ENCODE peak calls at places on chromosomes 11 and 22, in six cellular contexts. H is body of pancreas; P is upper lobe of right lung; I is NT2/D1; J is PC-3; O is naive thymus-derived CD4-positive, alpha-beta T cell. V is an unnamed sample.

GRCh38 chr22:18057568-18058209 is 20.1 kb upstream of the PEX26 start:
- DNase-seq in J (peak; percentile 96), H (peak; percentile 83), O (no peak), I (no peak), P (peak; percentile 28), V (no peak)

GRCh38 chr22:49918911-49919881 is 762 bp downstream of the CRELD2 start:
- DNase-seq in O (no peak), I (no peak), P (no peak), H (no peak), J (no peak), V (no peak)

GRCh38 chr11:28910926-28911325 is 802.7 kb downstream of the METTL15 start:
- DNase-seq in P (no peak), J (no peak), I (no peak), O (no peak), H (no peak), V (no peak)

GRCh38 chr11:74615311-74615710 is 22.9 kb downstream of the POLD3 start:
- DNase-seq in P (no peak), H (no peak), J (no peak), O (no peak), I (no peak), V (no peak)

GRCh38 chr11:114132427-114132826 is 72.9 kb downstream of the ZBTB16 start:
- DNase-seq in J (no peak), P (no peak), H (no peak), O (no peak), I (no peak), V (no peak)

GRCh38 chr11:132122701-132123100 is 752.3 kb downstream of the NTM start:
- DNase-seq in I (no peak), O (no peak), J (no peak), H (no peak), P (no peak), V (no peak)

GRCh38 chr11:73140213-73141030 is 1.7 kb downstream of the FCHSD2 start:
- DNase-seq in J (peak; percentile 48), O (peak; percentile 14), I (no peak), P (no peak), H (no peak), V (peak; percentile 34)

GRCh38 chr11:130512662-130513061 is 64.2 kb downstream of the ADAMTS15 start:
- DNase-seq in J (no peak), O (no peak), P (no peak), H (no peak), I (no peak), V (no peak)

GRCh38 chr11:123110397-123110796 is 48.5 kb upstream of the HSPA8 start:
- DNase-seq in O (no peak), H (no peak), J (no peak), I (no peak), P (no peak), V (peak; percentile 43)

GRCh38 chr11:57647960-57648776 is 1.5 kb downstream of the YPEL4 start:
- DNase-seq in I (no peak), P (peak; percentile 80), O (no peak), H (no peak), J (no peak), V (no peak)
- H3K4me3 ChIP-seq in I (no peak overlapping the region), P (peak overlapping the region; percentile 49), O (no peak overlapping the region), H (no peak overlapping the region), J (no peak overlapping the region), V (no peak overlapping the region)

GRCh38 chr11:30567644-30568043 is 18.5 kb downstream of the MPPED2 start:
- DNase-seq in H (no peak), P (no peak), O (no peak), J (no peak), I (no peak), V (no peak)
- H3K4me1 ChIP-seq in H (no peaks in the 10 kb centered on the region), P (no peaks in the 10 kb centered on the region), O (no peaks in the 10 kb centered on the region), J (no peaks in the 10 kb centered on the region), I (no peaks in the 10 kb centered on the region), V (no peaks in the 10 kb centered on the region)

GRCh38 chr22:33796494-33796893 is 123.8 kb downstream of the LARGE1 start:
- DNase-seq in J (no peak), H (no peak), P (no peak), O (no peak), I (no peak), V (no peak)
- H3K4me3 ChIP-seq in J (no peak overlapping the region), H (no peak overlapping the region), P (no peak overlapping the region), O (no peak overlapping the region), I (no peak overlapping the region), V (no peak overlapping the region)

GRCh38 chr22:46769706-46770105 is 7.3 kb downstream of the TBC1D22A start:
- DNase-seq in I (no peak), H (no peak), P (no peak), O (no peak), J (no peak), V (no peak)

GRCh38 chr22:46770151-46770641 is 7.7 kb downstream of the TBC1D22A start:
- DNase-seq in H (no peak), J (no peak), P (no peak), O (no peak), I (no peak), V (no peak)

GRCh38 chr22:46767249-46767985 is 5.0 kb downstream of the TBC1D22A start:
- DNase-seq in P (no peak), H (no peak), O (no peak), I (no peak), J (no peak), V (no peak)

GRCh38 chr22:46770726-46771125 is 8.3 kb downstream of the TBC1D22A start:
- DNase-seq in O (no peak), H (no peak), P (no peak), I (no peak), J (no peak), V (no peak)

DNA sequence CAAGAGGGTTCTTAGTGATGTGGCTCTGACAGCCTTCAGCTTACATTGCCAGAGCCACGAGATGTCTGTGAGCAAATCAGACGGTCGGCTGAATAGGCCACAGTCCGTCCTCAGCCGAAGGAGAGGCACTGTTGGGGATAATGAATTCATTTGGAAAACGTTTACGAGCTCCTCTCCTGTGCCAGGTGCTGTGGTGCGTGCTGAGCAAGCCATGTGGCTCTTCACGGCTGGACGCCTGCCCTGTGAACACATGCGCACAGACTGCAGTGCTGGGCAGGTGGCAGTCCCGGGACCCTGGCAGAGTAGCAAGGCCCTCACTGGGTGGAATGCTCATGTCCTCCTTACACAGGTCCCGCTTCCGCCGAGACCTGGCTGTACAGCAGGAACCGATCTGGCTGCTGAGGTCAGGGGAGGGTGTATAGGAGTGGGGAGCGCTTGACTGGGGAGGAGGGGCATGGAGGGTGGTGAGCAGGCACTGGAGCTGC is 6.8 kb downstream of the TBC1D22A start:
- DNase-seq in O (no peak), P (no peak), H (no peak), J (no peak), I (no peak), V (no peak)
- H3K4me1 ChIP-seq in O (peaks cover 21% of the 10 kb centered on the region), P (peaks cover 37% of the 10 kb centered on the region), H (peaks cover 28% of the 10 kb centered on the region), J (peaks cover 10% of the 10 kb centered on the region), I (peaks cover 10% of the 10 kb centered on the region), V (peaks cover 2% of the 10 kb centered on the region)

GRCh38 chr11:43845816-43846215 is 34.8 kb upstream of the ALKBH3 start:
- DNase-seq in J (no peak), I (no peak), P (no peak), H (no peak), O (no peak), V (no peak)
- H3K4me3 ChIP-seq in J (no peak overlapping the region), I (no peak overlapping the region), P (no peak overlapping the region), H (no peak overlapping the region), O (no peak overlapping the region), V (no peak overlapping the region)

DNA sequence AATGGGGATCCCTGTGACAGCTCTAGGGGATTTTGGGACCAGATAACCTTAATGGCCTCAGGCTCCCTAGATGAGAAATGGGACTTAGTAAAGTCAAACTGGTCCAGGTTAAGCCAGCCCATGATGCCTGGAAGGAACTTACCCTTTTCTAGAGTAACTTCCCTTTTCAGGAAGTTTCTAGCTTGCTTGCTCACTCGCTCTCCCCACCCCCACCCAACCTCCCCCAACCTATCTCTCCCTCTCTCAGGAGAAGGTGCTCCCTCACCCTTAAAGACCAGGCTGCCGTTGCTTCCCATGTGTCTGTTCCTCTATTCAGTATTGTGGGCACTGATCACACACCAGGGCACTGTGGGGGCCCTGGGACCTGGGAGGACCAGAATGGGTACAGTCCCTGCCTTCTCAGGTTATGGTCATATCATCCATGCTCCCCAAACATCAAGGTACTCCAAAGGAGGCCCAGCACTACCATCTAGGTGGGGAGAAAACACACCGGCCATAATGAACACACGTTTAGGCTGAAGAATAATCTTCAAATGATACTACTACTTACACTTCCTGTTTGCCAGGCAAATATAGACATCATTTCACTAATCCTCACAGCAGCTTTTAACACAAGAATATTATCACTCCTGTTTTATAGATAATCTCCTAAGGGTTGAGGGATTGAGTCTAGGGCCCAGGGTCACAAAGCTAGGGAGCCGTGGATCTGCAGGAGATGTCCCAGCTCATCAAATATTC is 18.2 kb downstream of the KCNQ1OT1 start:
- DNase-seq in H (peak; percentile 6), I (no peak), J (no peak), O (no peak), P (no peak), V (no peak)
- H3K4me1 ChIP-seq in H (peaks cover 16% of the 10 kb centered on the region), I (peaks cover 9% of the 10 kb centered on the region), J (no peaks in the 10 kb centered on the region), O (no peaks in the 10 kb centered on the region), P (no peaks in the 10 kb centered on the region), V (no peaks in the 10 kb centered on the region)

DNA sequence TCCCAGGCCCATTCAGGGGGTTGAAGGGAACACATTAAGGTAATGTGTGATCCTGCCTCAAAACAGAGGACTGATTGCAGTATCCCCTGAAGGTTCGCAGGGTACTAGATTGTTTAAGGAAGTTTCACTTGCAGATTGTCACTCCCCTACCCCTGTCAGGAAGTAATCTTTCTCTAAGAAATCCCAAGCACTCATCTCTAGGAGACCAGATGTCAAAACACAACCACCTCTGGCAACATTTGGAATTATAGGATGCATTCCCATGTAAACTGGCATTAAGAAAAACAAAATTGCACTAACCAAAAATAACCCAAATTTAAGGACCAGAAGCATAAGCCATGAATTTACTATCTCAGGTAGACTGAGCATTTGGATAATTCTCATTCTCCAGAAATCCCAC is 1.6 kb downstream of the MRPL17 start:
- DNase-seq in I (no peak), O (no peak), J (no peak), P (no peak), H (no peak), V (no peak)
- H3K4me3 ChIP-seq in I (no peak overlapping the region), O (no peak overlapping the region), J (peak overlapping the region; percentile 81), P (peak overlapping the region; percentile 96), H (no peak overlapping the region), V (no peak overlapping the region)

GRCh38 chr11:128299132-128299726 is 288.1 kb downstream of the ETS1 start:
- DNase-seq in P (no peak), J (no peak), I (no peak), O (no peak), H (no peak), V (no peak)
- H3K4me1 ChIP-seq in P (peaks cover 23% of the 10 kb centered on the region), J (peaks cover 9% of the 10 kb centered on the region), I (no peaks in the 10 kb centered on the region), O (peaks cover 78% of the 10 kb centered on the region), H (no peaks in the 10 kb centered on the region), V (peaks cover 16% of the 10 kb centered on the region)

DNA sequence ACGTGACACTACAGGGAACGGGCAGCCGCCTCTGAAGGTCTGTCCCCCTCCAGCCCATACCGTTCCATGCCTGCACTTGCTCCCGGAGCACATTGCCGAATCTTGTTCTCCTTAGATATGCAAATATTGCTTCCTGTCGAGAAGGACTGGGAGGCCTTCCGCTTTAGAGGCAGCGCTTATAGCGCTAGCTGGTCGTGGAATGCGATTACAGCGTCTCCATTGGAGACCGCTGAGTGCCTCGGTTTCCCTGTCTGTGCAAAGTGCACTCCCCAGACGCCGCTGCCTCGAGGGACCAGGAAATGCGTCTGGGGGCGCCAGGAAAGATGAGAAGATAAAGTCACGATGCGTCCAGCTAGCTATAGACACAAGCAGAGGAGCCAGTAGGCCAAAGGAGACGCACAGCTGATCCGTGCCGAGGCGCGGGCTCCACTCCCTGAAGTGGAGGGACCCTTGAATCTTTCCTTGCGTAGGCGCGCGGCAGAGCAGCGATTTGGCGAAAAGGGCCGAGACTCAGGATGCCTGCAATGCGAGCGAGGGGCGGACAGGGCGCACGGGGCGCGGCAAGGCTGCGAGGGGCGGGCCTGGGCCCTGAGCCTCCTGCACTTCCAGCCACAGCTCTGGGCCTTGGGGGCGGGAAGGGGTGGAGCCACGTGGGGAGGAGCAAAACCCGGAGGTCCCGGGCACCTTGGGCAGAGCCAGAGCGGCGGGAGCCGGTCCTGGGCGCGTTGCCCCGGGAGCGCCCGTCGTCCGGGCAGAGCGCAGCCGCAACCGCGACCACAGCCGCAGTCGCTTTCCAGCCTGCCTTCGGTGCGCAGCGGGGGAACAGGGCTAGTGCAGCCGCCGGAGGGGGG is at the start of gene RASSF10:
- DNase-seq in J (no peak), I (peak; percentile 75), P (peak; percentile 95), O (no peak), H (peak; percentile 22), V (peak; percentile 68)
- H3K4me3 ChIP-seq in J (no peak within 1 kb of the TSS), I (peak within 1 kb of the TSS; percentile 55), P (peak within 1 kb of the TSS; percentile 48), O (no peak within 1 kb of the TSS), H (no peak within 1 kb of the TSS), V (peak within 1 kb of the TSS; percentile 40)

V was measured in small intestine.